ENCODE peak calls at places on chromosome 21, in eight cellular contexts. C, D, Y, I, H, M, V and G are unnamed samples. For H3K4me1, the result is how much of the 10 kb centered on the place peaks cover.

GRCh38 chr21:28953247-28953646 is 39.4 kb downstream of the LTN1 start:
- DNase-seq in C (no peak), D (no peak), Y (no peak), I (no peak), H (no peak), M (no peak), V (no peak), G (no peak)

GRCh38 chr21:16420086-16420724 is 690.4 kb downstream of the USP25 start:
- DNase-seq in C (no peak), D (peak), Y (peak), I (peak), H (peak), M (no peak), V (no peak), G (no peak)

GRCh38 chr21:15224346-15225086 is 159.7 kb upstream of the NRIP1 start:
- DNase-seq in C (no peak), D (peak), Y (no peak), I (no peak), H (no peak), M (peak), V (peak), G (no peak)

GRCh38 chr21:29025328-29025713 is 853 bp downstream of the USP16 start:
- DNase-seq in C (no peak), D (peak), Y (no peak), I (no peak), H (no peak), M (no peak), V (no peak), G (no peak)

GRCh38 chr21:34932233-34932632 is 116.9 kb downstream of the RUNX1 start:
- DNase-seq in C (no peak), D (no peak), Y (no peak), I (no peak), H (no peak), M (no peak), V (no peak), G (no peak)

GRCh38 chr21:18026359-18026758 is 207.2 kb upstream of the C21orf91 start:
- DNase-seq in C (no peak), D (no peak), Y (no peak), I (no peak), H (no peak), M (no peak), V (no peak), G (no peak)

GRCh38 chr21:31370893-31371652 is 27.0 kb upstream of the TIAM1 start:
- DNase-seq in C (no peak), D (peak), Y (no peak), I (no peak), H (no peak), M (no peak), V (no peak), G (peak)

GRCh38 chr21:31558839-31559367 is 100.6 kb upstream of the SOD1 start:
- DNase-seq in C (peak), D (peak), Y (peak), I (peak), H (peak), M (peak), V (peak), G (peak)

GRCh38 chr21:17482928-17483327 is 29.9 kb upstream of the CXADR start:
- DNase-seq in C (no peak), D (no peak), Y (no peak), I (no peak), H (no peak), M (no peak), V (no peak), G (no peak)

GRCh38 chr21:25835397-25835796 is 100.6 kb downstream of the GABPA start:
- DNase-seq in C (no peak), D (no peak), Y (no peak), I (no peak), H (no peak), M (no peak), V (no peak), G (no peak)

GRCh38 chr21:14492890-14493289 is 53.2 kb downstream of the SAMSN1 start:
- DNase-seq in C (no peak), D (no peak), Y (no peak), I (no peak), H (no peak), M (no peak), V (no peak), G (no peak)

GRCh38 chr21:16588433-16588860 is 858.7 kb downstream of the USP25 start:
- DNase-seq in C (peak), D (peak), Y (peak), I (peak), H (peak), M (peak), V (no peak), G (peak)

GRCh38 chr21:18499761-18500376 is 96.3 kb upstream of the TMPRSS15 start:
- DNase-seq in C (no peak), D (peak), Y (no peak), I (no peak), H (no peak), M (no peak), V (peak), G (no peak)

GRCh38 chr21:15421521-15421920 is 308.3 kb upstream of the USP25 start:
- DNase-seq in C (no peak), D (no peak), Y (no peak), I (no peak), H (no peak), M (no peak), V (no peak), G (no peak)

GRCh38 chr21:17730782-17731181 is 88.4 kb downstream of the C21orf91 start:
- DNase-seq in C (no peak), D (no peak), Y (no peak), I (no peak), H (no peak), M (no peak), V (no peak), G (no peak)

GRCh38 chr21:34630536-34631143 is 15.7 kb upstream of the RCAN1 start:
- DNase-seq in C (no peak), D (peak), Y (no peak), I (no peak), H (no peak), M (peak), V (peak), G (no peak)

GRCh38 chr21:14879458-14879857 is 185.3 kb downstream of the NRIP1 start:
- DNase-seq in C (no peak), D (no peak), Y (no peak), I (no peak), H (no peak), M (no peak), V (no peak), G (no peak)

GRCh38 chr21:31624961-31625491 is 34.5 kb upstream of the SOD1 start:
- DNase-seq in C (no peak), D (no peak), Y (no peak), I (no peak), H (peak), M (no peak), V (no peak), G (no peak)

GRCh38 chr21:32043458-32043857 is 170.6 kb downstream of the HUNK start:
- DNase-seq in C (no peak), D (no peak), Y (no peak), I (no peak), H (no peak), M (no peak), V (no peak), G (no peak)

GRCh38 chr21:31943586-31943985 is 70.8 kb downstream of the HUNK start:
- DNase-seq in C (no peak), D (no peak), Y (no peak), I (no peak), H (no peak), M (no peak), V (no peak), G (no peak)

GRCh38 chr21:43004926-43005325 is 30.6 kb downstream of the PKNOX1 start:
- DNase-seq in C (no peak), D (no peak), Y (no peak), I (no peak), H (no peak), M (no peak), V (no peak), G (no peak)

GRCh38 chr21:29305068-29305467 is 6.3 kb downstream of the BACH1 start:
- DNase-seq in C (no peak), D (no peak), Y (no peak), I (no peak), H (no peak), M (no peak), V (no peak), G (no peak)

GRCh38 chr21:29299046-29299905 is 554 bp downstream of the BACH1 start:
- DNase-seq in C (peak), D (peak), Y (peak), I (peak), H (peak), M (peak), V (no peak), G (peak)

GRCh38 chr21:29350246-29350779 is 51.6 kb downstream of the BACH1 start:
- DNase-seq in C (no peak), D (peak), Y (no peak), I (no peak), H (no peak), M (no peak), V (no peak), G (no peak)

GRCh38 chr21:34830386-34831140 is 161.8 kb downstream of the CLIC6 start:
- DNase-seq in C (no peak), D (no peak), Y (no peak), I (no peak), H (no peak), M (no peak), V (no peak), G (no peak)

GRCh38 chr21:43361493-43362296 is 65.2 kb downstream of the SIK1 start:
- DNase-seq in C (no peak), D (peak), Y (no peak), I (no peak), H (no peak), M (no peak), V (no peak), G (peak)

GRCh38 chr21:37449302-37449937 is 82.8 kb downstream of the DYRK1A start:
- DNase-seq in C (no peak), D (no peak), Y (no peak), I (no peak), H (no peak), M (no peak), V (no peak), G (no peak)

GRCh38 chr21:37453350-37453749 is 86.8 kb downstream of the DYRK1A start:
- DNase-seq in C (no peak), D (no peak), Y (no peak), I (no peak), H (no peak), M (no peak), V (no peak), G (no peak)

GRCh38 chr21:37450385-37451044 is 83.9 kb downstream of the DYRK1A start:
- DNase-seq in C (no peak), D (peak), Y (no peak), I (no peak), H (no peak), M (no peak), V (no peak), G (no peak)

GRCh38 chr21:37452222-37452621 is 85.6 kb downstream of the DYRK1A start:
- DNase-seq in C (no peak), D (peak), Y (no peak), I (no peak), H (no peak), M (no peak), V (no peak), G (peak)

GRCh38 chr21:37451446-37451845 is 84.9 kb downstream of the DYRK1A start:
- DNase-seq in C (no peak), D (no peak), Y (no peak), I (no peak), H (no peak), M (no peak), V (no peak), G (no peak)
- H3K4me1 ChIP-seq in C (under half), D (under half), Y (under half), I (under half), H (half or more), M (half or more), V (under half), G (half or more)

DNA sequence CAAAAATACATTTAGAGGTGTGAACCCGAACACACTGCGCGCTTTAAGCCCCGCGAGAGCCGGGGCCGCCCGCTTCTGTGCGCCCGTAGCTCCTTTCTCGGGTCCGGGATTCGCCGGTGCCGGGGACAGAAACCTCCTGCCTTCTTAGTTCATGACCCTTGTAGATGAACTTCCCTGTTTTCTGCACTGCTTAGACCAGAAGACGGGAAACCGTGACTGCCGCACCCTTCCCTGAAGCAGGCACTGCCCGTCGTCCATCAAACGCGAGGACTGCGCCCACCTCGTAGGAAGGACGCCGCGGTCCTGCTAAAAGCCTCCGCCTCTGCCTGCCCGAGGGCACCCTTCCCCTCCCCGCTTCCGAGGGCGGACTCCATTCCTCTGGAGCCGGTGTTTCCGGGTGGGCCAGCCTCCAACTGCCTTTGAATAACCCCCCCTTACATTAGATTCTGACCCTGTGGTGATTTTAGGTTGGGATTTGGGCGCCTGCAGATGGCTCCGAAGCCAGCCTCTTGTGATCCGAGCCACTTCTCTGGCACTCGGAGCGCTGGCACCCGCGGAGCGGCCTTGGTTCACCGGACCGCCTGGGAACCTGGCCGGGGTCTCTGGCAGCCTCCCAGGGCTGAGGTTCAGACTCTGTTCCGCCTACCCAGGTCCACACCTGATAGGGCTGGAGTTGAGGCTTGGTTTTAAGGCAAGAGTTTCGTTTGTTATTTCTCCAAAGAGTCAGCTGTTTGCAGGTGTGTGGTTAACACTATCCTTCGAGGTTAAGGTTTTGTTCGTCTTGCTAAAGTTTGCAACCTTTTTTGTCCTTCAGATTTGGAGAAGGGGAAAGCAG is 1.2 kb upstream of the PTTG1IP start:
- DNase-seq in C (peak), D (no peak), Y (peak), I (peak), H (peak), M (no peak), V (no peak), G (peak)
- TF ChIP-seq POLR2A in C (peak), D (no peak), Y (no peak), I (no peak), H (peak), M (no peak), V (no peak), G (no peak)

DNA sequence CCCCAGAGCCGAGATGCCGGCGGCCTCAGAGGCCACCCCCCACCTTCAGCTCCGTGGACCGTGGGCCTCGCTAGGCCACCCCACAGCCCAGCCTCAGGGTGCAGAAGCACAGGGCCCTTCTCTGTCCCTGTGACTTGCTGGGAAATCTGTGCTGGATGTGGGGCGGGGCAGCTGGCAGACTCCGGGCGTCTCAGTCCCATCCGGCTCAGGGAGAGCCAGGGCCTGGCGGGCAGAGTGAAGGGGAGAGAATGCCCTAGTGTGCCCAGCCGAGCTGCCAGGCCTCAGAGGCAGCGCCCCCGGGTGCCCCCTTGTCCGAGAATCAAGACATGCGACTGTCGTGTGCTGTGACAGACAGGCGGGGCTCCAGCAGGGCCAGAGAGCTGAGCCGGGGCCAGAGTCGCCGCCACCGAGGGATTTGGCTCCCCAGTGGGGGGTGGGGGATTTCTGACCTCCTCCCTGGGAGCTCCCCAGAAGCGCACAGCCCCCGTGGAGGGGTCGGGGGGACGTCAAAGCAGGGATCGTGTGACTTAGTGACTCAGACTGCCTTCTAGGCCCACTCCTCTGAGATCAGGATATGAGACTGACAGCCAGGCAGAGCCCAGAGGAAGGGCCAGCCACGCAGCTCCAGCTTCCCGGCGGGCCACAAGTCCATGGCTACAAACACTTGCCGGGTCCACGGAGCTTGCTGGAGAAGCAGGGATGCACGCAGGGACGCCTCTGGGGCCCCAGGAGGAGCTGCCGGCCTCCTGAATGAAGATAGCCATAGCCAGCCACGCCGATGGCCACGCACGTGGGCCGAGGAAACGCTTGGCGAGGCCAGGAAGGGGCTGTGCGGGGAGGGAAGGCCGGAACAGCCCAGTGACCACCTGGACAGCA is 11.9 kb downstream of the COL6A1 start:
- DNase-seq in C (peak), D (no peak), Y (peak), I (peak), H (peak), M (no peak), V (no peak), G (peak)
- H3K27ac ChIP-seq in C (peak), D (peak), Y (peak), I (peak), H (no peak), M (no peak), V (no peak), G (peak)

GRCh38 chr21:38208118-38208517 is 48.7 kb upstream of the KCNJ15 start:
- DNase-seq in C (no peak), D (no peak), Y (no peak), I (no peak), H (no peak), M (no peak), V (no peak), G (no peak)

GRCh38 chr21:38202811-38203210 is 54.0 kb upstream of the KCNJ15 start:
- DNase-seq in C (no peak), D (no peak), Y (no peak), I (no peak), H (no peak), M (no peak), V (no peak), G (no peak)

DNA sequence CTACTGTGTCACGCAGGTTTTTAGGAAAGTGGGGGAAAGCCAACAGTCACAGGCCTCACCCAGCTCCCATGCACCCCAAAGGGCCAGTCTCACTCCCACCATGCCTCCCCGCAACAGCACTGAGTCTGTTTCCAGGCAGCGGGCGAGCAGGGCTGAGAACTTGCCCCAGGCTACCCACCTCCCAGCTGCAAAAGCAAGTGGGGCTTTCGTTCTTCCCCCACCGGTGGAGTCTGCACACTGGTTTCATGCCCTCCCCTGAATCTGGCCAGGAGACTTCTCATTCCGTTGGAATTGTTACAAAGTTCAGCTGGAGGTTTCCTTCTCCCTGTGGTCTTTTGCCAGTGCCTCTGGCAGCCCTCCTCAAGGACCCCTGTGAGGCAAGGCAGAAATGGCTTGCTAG is 53.6 kb upstream of the KCNJ15 start:
- DNase-seq in C (no peak), D (no peak), Y (no peak), I (no peak), H (no peak), M (no peak), V (no peak), G (no peak)
- H3K4me1 ChIP-seq in C (under half), D (under half), Y (under half), I (under half), H (under half), M (under half), V (under half), G (under half)

DNA sequence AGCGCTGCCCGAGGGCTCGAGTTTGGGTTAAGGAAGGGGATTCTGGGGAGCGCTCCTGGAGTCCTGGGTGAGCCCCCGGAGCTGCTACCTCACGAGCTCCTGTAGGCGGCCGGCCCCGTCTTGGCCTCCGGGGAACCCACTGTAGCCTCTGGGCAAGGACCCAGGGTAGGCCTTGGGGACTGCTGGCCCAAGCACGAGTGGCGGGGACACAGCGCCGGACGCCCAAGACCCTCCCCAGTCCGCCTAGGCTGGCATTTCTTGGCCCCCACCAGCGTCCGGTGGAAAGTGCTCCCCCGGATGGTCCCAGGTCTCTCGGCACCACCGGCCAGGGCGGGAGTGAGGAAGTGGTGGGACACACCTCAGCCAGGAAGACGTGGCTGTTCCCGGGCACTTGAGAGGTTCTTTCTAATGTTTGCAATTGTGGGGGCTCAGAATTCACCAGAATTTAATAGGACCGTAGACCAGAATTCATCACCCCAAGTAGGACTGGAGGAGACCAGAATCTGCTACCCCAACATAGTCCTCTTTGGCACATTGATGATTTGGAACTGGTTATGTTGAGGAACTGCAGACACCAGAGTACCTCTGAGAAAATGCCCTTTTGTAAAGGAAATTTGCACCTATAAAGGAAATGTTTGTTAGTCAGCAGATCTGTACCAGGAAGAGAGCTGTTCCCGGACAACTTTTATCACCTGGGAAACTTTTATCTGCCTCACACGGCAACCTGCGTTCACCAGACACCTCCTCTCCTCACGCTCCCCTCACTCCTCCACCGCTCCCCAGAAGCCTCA is 652 bp upstream of the TMPRSS2 start:
- DNase-seq in C (peak), D (no peak), Y (no peak), I (no peak), H (peak), M (no peak), V (no peak), G (no peak)
- TF ChIP-seq POLR2A in C (peak), D (no peak), Y (no peak), I (no peak), H (no peak), M (no peak), V (no peak), G (no peak)